ENCODE peak calls at places on chromosomes 6 and 20, in seven cellular contexts. A is prostate gland, B is DND-41, P is mesenchymal stem cell, Q is dorsolateral prefrontal cortex, W is GM12865, I is fibroblast of pulmonary artery. O is an unnamed sample.

GRCh38 chr6:130744601-130745382 is 82.4 kb upstream of the SMLR1 start:
- DNase-seq in Q (no peak), A (no peak), W (no peak), P (no peak), I (no peak), B (peak), O (no peak)

GRCh38 chr6:109892451-109893435 is 85.4 kb upstream of the GPR6 start:
- DNase-seq in P (no peak), B (no peak), Q (no peak), A (peak), W (no peak), I (no peak), O (no peak)

GRCh38 chr20:49424536-49424935 is 57.9 kb downstream of the KCNB1 start:
- DNase-seq in I (no peak), Q (peak), B (no peak), P (no peak), A (no peak), W (no peak), O (no peak)

GRCh38 chr6:3183071-3183470 is 25.7 kb upstream of the TUBB2A start:
- DNase-seq in P (no peak), W (no peak), B (no peak), I (no peak), Q (no peak), A (no peak), O (no peak)

GRCh38 chr6:16576391-16577368 is 184.6 kb downstream of the ATXN1 start:
- DNase-seq in W (peak), A (no peak), P (peak), B (no peak), I (no peak), Q (no peak), O (no peak)

GRCh38 chr6:83062225-83062624 is 3.4 kb downstream of the UBE3D start:
- DNase-seq in A (no peak), W (no peak), Q (no peak), B (no peak), I (no peak), P (no peak), O (no peak)

GRCh38 chr6:153090241-153090930 is 40.7 kb downstream of the RGS17 start:
- DNase-seq in W (no peak), P (peak), I (peak), Q (no peak), B (no peak), A (no peak), O (no peak)

GRCh38 chr20:64024141-64024990 is 11.6 kb upstream of the C20orf204 start:
- DNase-seq in Q (no peak), P (no peak), A (no peak), I (no peak), W (no peak), B (no peak), O (no peak)

GRCh38 chr20:4014031-4014474 is 1.3 kb downstream of the RNF24 start:
- DNase-seq in I (peak), B (peak), W (peak), Q (no peak), P (peak), A (peak), O (peak)

GRCh38 chr6:125792680-125793079 is 1.9 kb downstream of the NCOA7 start:
- DNase-seq in A (no peak), B (no peak), I (peak), Q (no peak), W (no peak), P (no peak), O (no peak)

GRCh38 chr6:105015482-105015881 is 58.6 kb downstream of the LIN28B start:
- DNase-seq in Q (no peak), W (no peak), A (no peak), I (peak), P (peak), B (no peak), O (no peak)

GRCh38 chr6:8215631-8216030 is 113.3 kb upstream of the EEF1E1 start:
- DNase-seq in B (no peak), I (peak), A (no peak), Q (no peak), W (no peak), P (no peak), O (no peak)

GRCh38 chr6:121651420-121651819 is 216.0 kb downstream of the GJA1 start:
- DNase-seq in W (no peak), P (peak), I (peak), B (peak), A (no peak), Q (no peak), O (peak)

GRCh38 chr20:54062812-54063280 is 7.5 kb downstream of the BCAS1 start:
- DNase-seq in A (no peak), I (peak), W (peak), B (peak), P (peak), Q (no peak), O (peak)

GRCh38 chr20:61520761-61521460 is 268.9 kb downstream of the CDH4 start:
- DNase-seq in P (peak), A (no peak), Q (no peak), B (no peak), I (peak), W (no peak), O (no peak)

GRCh38 chr6:8889514-8889913 is 454.2 kb upstream of the SLC35B3 start:
- DNase-seq in I (no peak), W (no peak), P (no peak), B (no peak), A (no peak), Q (no peak), O (no peak)

GRCh38 chr6:41577865-41578713 is 31.9 kb downstream of the FOXP4 start:
- DNase-seq in Q (no peak), W (no peak), B (no peak), P (peak), A (peak), I (peak), O (no peak)

GRCh38 chr6:17871169-17871479 is 116.3 kb downstream of the KIF13A start:
- DNase-seq in B (no peak), W (no peak), P (no peak), I (no peak), A (no peak), Q (no peak), O (no peak)

GRCh38 chr20:34768105-34768504 is 57.3 kb downstream of the NCOA6 start:
- DNase-seq in W (no peak), A (no peak), Q (no peak), I (peak), B (no peak), P (peak), O (no peak)

GRCh38 chr6:160277546-160277945 is 18.9 kb upstream of the SLC22A2 start:
- DNase-seq in P (no peak), Q (no peak), A (no peak), W (no peak), B (no peak), I (no peak), O (no peak)

GRCh38 chr6:1589208-1589607 is 20.5 kb upstream of the FOXC1 start:
- DNase-seq in Q (no peak), P (no peak), B (no peak), A (no peak), W (no peak), I (no peak), O (no peak)

GRCh38 chr6:25599516-25600060 is 52.4 kb upstream of the SCGN start:
- DNase-seq in B (no peak), P (no peak), I (no peak), A (no peak), W (no peak), Q (no peak), O (no peak)

GRCh38 chr20:63737940-63738686 is 1.5 kb upstream of the SLC2A4RG start:
- DNase-seq in W (peak), Q (no peak), B (no peak), P (no peak), A (no peak), I (no peak), O (no peak)

GRCh38 chr20:53865905-53866786 is 204.2 kb downstream of the BCAS1 start:
- DNase-seq in B (peak), I (peak), P (peak), W (peak), Q (no peak), A (peak), O (no peak)

GRCh38 chr6:69867075-69867911 is 937 bp downstream of the COL19A1 start:
- DNase-seq in A (peak), B (no peak), Q (no peak), P (peak), W (peak), I (peak), O (no peak)

GRCh38 chr6:140321891-140322290 is 947.4 kb upstream of the CITED2 start:
- DNase-seq in W (no peak), I (no peak), P (no peak), B (no peak), A (no peak), Q (no peak), O (no peak)

GRCh38 chr20:41425180-41425884 is 58.7 kb upstream of the EMILIN3 start:
- DNase-seq in A (no peak), P (peak), W (no peak), B (no peak), I (no peak), Q (no peak), O (peak)

GRCh38 chr6:38708483-38708882 is 5.5 kb upstream of the GLO1 start:
- DNase-seq in Q (no peak), W (no peak), A (no peak), P (peak), B (no peak), I (no peak), O (no peak)

GRCh38 chr6:12369781-12370262 is 79.7 kb downstream of the EDN1 start:
- DNase-seq in P (no peak), B (no peak), Q (no peak), I (no peak), A (no peak), W (peak), O (no peak)

GRCh38 chr6:9467746-9468145 is 947.1 kb downstream of the TFAP2A start:
- DNase-seq in A (peak), B (no peak), P (peak), W (no peak), I (peak), Q (no peak), O (no peak)

GRCh38 chr6:128519931-128520435 is 416 bp downstream of the PTPRK start:
- DNase-seq in Q (no peak), A (peak), I (peak), W (peak), B (no peak), P (no peak), O (no peak)

GRCh38 chr6:146709036-146709622 is 110.4 kb downstream of the ADGB start:
- DNase-seq in B (no peak), A (no peak), P (no peak), W (no peak), Q (no peak), I (no peak), O (no peak)

GRCh38 chr6:155782739-155783459 is 327.3 kb upstream of the NOX3 start:
- DNase-seq in P (no peak), A (no peak), B (no peak), Q (no peak), W (no peak), I (no peak), O (no peak)

GRCh38 chr20:42603655-42604054 is 586.1 kb downstream of the PTPRT start:
- DNase-seq in A (no peak), B (no peak), P (no peak), I (no peak), Q (no peak), W (no peak), O (no peak)

GRCh38 chr20:13510837-13511488 is 127.8 kb downstream of the TASP1 start:
- DNase-seq in B (no peak), I (no peak), Q (no peak), P (no peak), W (no peak), A (no peak), O (no peak)

GRCh38 chr6:54614499-54615195 is 231.9 kb upstream of the FAM83B start:
- DNase-seq in B (no peak), Q (no peak), W (no peak), I (no peak), P (no peak), A (no peak), O (no peak)

GRCh38 chr6:119896806-119897205 is 547.2 kb upstream of the MAN1A1 start:
- DNase-seq in Q (no peak), P (no peak), W (peak), A (no peak), I (no peak), B (no peak), O (no peak)

GRCh38 chr6:119902681-119903080 is 553.1 kb upstream of the MAN1A1 start:
- DNase-seq in A (no peak), I (no peak), Q (no peak), W (no peak), B (no peak), P (no peak), O (no peak)
- H3K4me3 ChIP-seq in A (no peak), I (no peak), Q (no peak), W (no peak), B (no peak), P (no peak), O (no peak)

DNA sequence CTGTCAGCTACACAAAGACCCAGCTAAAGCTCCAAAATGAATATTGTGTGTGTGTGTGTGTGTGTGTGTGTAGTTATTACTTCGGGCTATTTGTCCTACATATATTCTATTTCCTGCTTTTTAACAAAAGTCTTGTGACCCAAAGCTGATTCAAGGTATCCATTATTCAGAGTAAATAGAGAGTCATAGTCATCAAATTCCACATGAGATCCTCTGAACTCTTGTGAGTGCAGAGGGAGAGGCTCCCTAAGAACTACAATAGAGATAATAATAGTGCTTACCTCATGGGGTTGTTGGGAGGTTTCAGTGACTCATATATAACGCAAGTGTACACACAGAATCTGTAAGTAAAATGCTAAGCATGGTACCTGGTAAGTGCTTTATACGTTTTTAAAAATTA is 95.6 kb upstream of the SHLD1 start:
- DNase-seq in P (peak), W (peak), A (no peak), B (no peak), Q (no peak), I (peak), O (no peak)
- H3K4me3 ChIP-seq in P (no peak), W (no peak), A (no peak), B (no peak), Q (no peak), I (no peak), O (no peak)

GRCh38 chr6:111591370-111591900 is 14.2 kb downstream of the TRAF3IP2 start:
- DNase-seq in A (peak), B (no peak), I (peak), P (peak), Q (no peak), W (no peak), O (no peak)
- H3K4me3 ChIP-seq in A (no peak), B (no peak), I (no peak), P (peak), Q (no peak), W (no peak), O (no peak)

GRCh38 chr6:150069707-150070106 is 786 bp upstream of the ULBP3 start:
- DNase-seq in P (no peak), W (no peak), A (no peak), I (no peak), Q (no peak), B (no peak), O (no peak)
- H3K4me3 ChIP-seq in P (no peak), W (no peak), A (peak), I (no peak), Q (peak), B (no peak), O (no peak)

GRCh38 chr6:29791162-29791561 is 36.5 kb upstream of the HLA-G start:
- DNase-seq in Q (no peak), A (no peak), B (no peak), I (no peak), W (no peak), P (peak), O (no peak)

GRCh38 chr6:29792123-29793035 is 35.2 kb upstream of the HLA-G start:
- DNase-seq in W (peak), A (peak), I (peak), P (no peak), B (no peak), Q (peak), O (no peak)

GRCh38 chr6:29791786-29792122 is 35.9 kb upstream of the HLA-G start:
- DNase-seq in B (no peak), W (no peak), A (no peak), I (no peak), Q (no peak), P (no peak), O (no peak)

GRCh38 chr6:29789176-29789575 is 38.4 kb upstream of the HLA-G start:
- DNase-seq in Q (no peak), A (no peak), B (no peak), W (no peak), P (no peak), I (no peak), O (no peak)

GRCh38 chr6:29790626-29791025 is 37.0 kb upstream of the HLA-G start:
- DNase-seq in W (no peak), Q (no peak), P (no peak), A (no peak), B (no peak), I (no peak), O (no peak)
- H3K4me3 ChIP-seq in W (no peak), Q (no peak), P (no peak), A (no peak), B (no peak), I (no peak), O (no peak)

GRCh38 chr6:95685817-95686216 is 108.5 kb downstream of the MANEA start:
- DNase-seq in P (no peak), Q (no peak), W (no peak), I (no peak), A (no peak), B (no peak), O (no peak)

GRCh38 chr6:95679981-95680380 is 102.6 kb downstream of the MANEA start:
- DNase-seq in A (no peak), I (no peak), P (no peak), B (no peak), Q (no peak), W (no peak), O (no peak)
- H3K4me3 ChIP-seq in A (no peak), I (no peak), P (no peak), B (no peak), Q (no peak), W (no peak), O (no peak)